ENCODE peak calls at places on chromosomes 5 and 9, in four cellular contexts. C is Peyer's patch; O is RCC 7860; R is activated CD8-positive, alpha-beta T cell treated with anti-CD3 and anti-CD28 coated beads for 36 hours. B is an unnamed sample.
A peak's percentile ranks its signal among the peaks of the same experiment; 100 is the strongest.

GRCh38 chr9:81537964-81538363 is 151.4 kb downstream of the TLE1 start:
- DNase-seq in O (no peak), R (no peak), C (no peak), B (no peak)

GRCh38 chr5:86463339-86463738 is 154.4 kb upstream of the COX7C start:
- DNase-seq in R (no peak), O (no peak), C (no peak), B (no peak)

GRCh38 chr5:88542786-88543185 is 274.1 kb upstream of the TMEM161B start:
- DNase-seq in R (no peak), O (no peak), C (no peak), B (no peak)

GRCh38 chr5:34685485-34686197 is 29.5 kb downstream of the RAI14 start:
- DNase-seq in C (no peak), O (peak; percentile 82), R (no peak), B (no peak)

GRCh38 chr9:137828527-137829259 is 48.9 kb upstream of the CACNA1B start:
- DNase-seq in C (no peak), O (no peak), R (peak; percentile 37), B (peak; percentile 14)

GRCh38 chr9:6667633-6668280 is 22.2 kb upstream of the GLDC start:
- DNase-seq in C (no peak), R (no peak), O (peak; percentile 8), B (no peak)

GRCh38 chr5:40172721-40173120 is 507.0 kb upstream of the PTGER4 start:
- DNase-seq in R (no peak), C (no peak), O (peak; percentile 28), B (no peak)

GRCh38 chr5:111278824-111279504 is 54.8 kb downstream of the CAMK4 start:
- DNase-seq in R (peak; percentile 95), O (peak; percentile 26), C (peak; percentile 70), B (peak; percentile 7)

GRCh38 chr5:125140855-125141254 is 394.4 kb upstream of the ZNF608 start:
- DNase-seq in R (no peak), O (peak; percentile 55), C (no peak), B (no peak)

GRCh38 chr9:114078021-114078780 is at the start of gene AMBP:
- DNase-seq in R (no peak), O (peak; percentile 41), C (peak; percentile 67), B (no peak)

GRCh38 chr9:87682618-87683017 is 43.3 kb upstream of the CTSL start:
- DNase-seq in R (no peak), O (no peak), C (no peak), B (no peak)

GRCh38 chr9:136978073-136978864 is 965 bp downstream of the PTGDS start:
- DNase-seq in R (peak; percentile 76), O (no peak), C (peak; percentile 68), B (peak; percentile 59)

GRCh38 chr5:140011297-140011802 is 31.7 kb downstream of the NRG2 start:
- DNase-seq in R (no peak), O (peak; percentile 59), C (no peak), B (peak; percentile 67)

GRCh38 chr9:113875917-113876805 is at the start of gene ZNF618:
- DNase-seq in C (peak; percentile 53), O (no peak), R (peak; percentile 29), B (no peak)

GRCh38 chr9:6080154-6080716 is 64.8 kb upstream of the RANBP6 start:
- DNase-seq in R (peak; percentile 83), C (peak; percentile 85), O (peak; percentile 11), B (peak; percentile 89)

GRCh38 chr5:151158287-151158661 is 695 bp upstream of the ANXA6 start:
- DNase-seq in O (peak; percentile 37), R (peak; percentile 67), C (no peak), B (no peak)

GRCh38 chr5:54516051-54516645 is 1.4 kb upstream of the SNX18 start:
- DNase-seq in R (no peak), C (no peak), O (no peak), B (no peak)

GRCh38 chr9:83062011-83062652 is 810 bp downstream of the RASEF start:
- DNase-seq in O (peak; percentile 60), C (peak; percentile 72), R (no peak), B (peak; percentile 68)

GRCh38 chr5:176642675-176643490 is 4.4 kb upstream of the TSPAN17 start:
- DNase-seq in O (no peak), R (no peak), C (no peak), B (no peak)

GRCh38 chr5:138903113-138903789 is 28.1 kb upstream of the LRRTM2 start:
- DNase-seq in O (no peak), C (no peak), R (no peak), B (no peak)

GRCh38 chr5:7871560-7872113 is 2.7 kb downstream of the MTRR start:
- DNase-seq in R (peak; percentile 7), C (no peak), O (peak; percentile 27), B (peak; percentile 49)

GRCh38 chr5:103487253-103487652 is 75.3 kb downstream of the NUDT12 start:
- DNase-seq in C (no peak), R (no peak), O (no peak), B (no peak)

GRCh38 chr5:167143726-167144125 is 1147.7 kb upstream of the WWC1 start:
- DNase-seq in O (no peak), R (no peak), C (no peak), B (no peak)

GRCh38 chr9:113886471-113886870 is 10.4 kb downstream of the ZNF618 start:
- DNase-seq in C (no peak), O (no peak), R (no peak), B (no peak)

GRCh38 chr9:111863636-111864035 is 33.0 kb upstream of the UGCG start:
- DNase-seq in R (no peak), O (no peak), C (no peak), B (no peak)

GRCh38 chr5:93273176-93273575 is 307.8 kb downstream of the NR2F1-AS1 start:
- DNase-seq in O (peak; percentile 57), C (no peak), R (no peak), B (no peak)

GRCh38 chr9:101995231-101995630 is 256.8 kb upstream of the GRIN3A start:
- DNase-seq in O (peak; percentile 97), R (no peak), C (no peak), B (peak; percentile 72)